ENCODE peak calls at places on chromosomes 12 and 14, in five cellular contexts. I is CD8-positive, alpha-beta memory T cell; T is AG04449; X is MM.1S; E is pancreas. G is an unnamed sample.

GRCh38 chr12:25436206-25436912 is 116.7 kb downstream of the LMNTD1 start:
- DNase-seq in X (peak), I (no peak), E (no peak), T (no peak), G (no peak)

GRCh38 chr14:93120952-93121834 is 5.5 kb upstream of the ITPK1 start:
- DNase-seq in T (no peak), E (no peak), I (no peak), X (no peak), G (no peak)

GRCh38 chr14:61154606-61155005 is 126.5 kb downstream of the TMEM30B start:
- DNase-seq in T (peak), X (no peak), E (no peak), I (no peak), G (no peak)

GRCh38 chr14:66496188-66496807 is 10.1 kb downstream of the CCDC196 start:
- DNase-seq in X (no peak), E (no peak), T (no peak), I (no peak), G (no peak)

GRCh38 chr12:53950441-53950781 is 4.3 kb upstream of the HOXC12 start:
- DNase-seq in T (no peak), I (no peak), X (no peak), E (no peak), G (no peak)

GRCh38 chr14:56002876-56003625 is 115.2 kb upstream of the PELI2 start:
- DNase-seq in I (peak), T (no peak), E (no peak), X (peak), G (no peak)

GRCh38 chr12:95240556-95240955 is 22.9 kb downstream of the VEZT start:
- DNase-seq in X (no peak), I (no peak), T (no peak), E (no peak), G (no peak)

GRCh38 chr12:46702581-46703344 is 123.0 kb downstream of the SLC38A4 start:
- DNase-seq in E (no peak), I (no peak), X (no peak), T (no peak), G (no peak)

GRCh38 chr14:94717808-94718207 is 52.1 kb downstream of the GSC start:
- DNase-seq in X (no peak), I (no peak), E (no peak), T (no peak), G (no peak)

GRCh38 chr12:108333898-108334699 is 5.0 kb downstream of the CMKLR1 start:
- DNase-seq in T (no peak), I (no peak), E (no peak), X (no peak), G (no peak)

GRCh38 chr14:96243785-96244184 is 12.2 kb upstream of the BDKRB1 start:
- DNase-seq in X (no peak), E (no peak), T (no peak), I (no peak), G (no peak)

GRCh38 chr14:50059773-50060629 is 56.4 kb downstream of the VCPKMT start:
- DNase-seq in E (no peak), T (no peak), I (no peak), X (no peak), G (no peak)

GRCh38 chr12:62862259-62862881 is 72.6 kb downstream of the PPM1H start:
- DNase-seq in X (no peak), T (no peak), E (no peak), I (no peak), G (no peak)

GRCh38 chr12:93366427-93366826 is 11.3 kb upstream of the NUDT4 start:
- DNase-seq in X (no peak), E (no peak), T (no peak), I (no peak), G (no peak)

GRCh38 chr12:6765634-6766581 is at the start of gene PTMS:
- DNase-seq in I (peak), T (no peak), E (peak), X (no peak), G (no peak)

GRCh38 chr12:121534495-121535148 is 46.2 kb downstream of the KDM2B start:
- DNase-seq in E (no peak), I (peak), X (peak), T (no peak), G (peak)

GRCh38 chr12:1767407-1768090 is 52.8 kb upstream of the LRTM2 start:
- DNase-seq in E (no peak), T (no peak), X (no peak), I (no peak), G (no peak)

GRCh38 chr12:106205208-106206069 is 42.4 kb downstream of the CKAP4 start:
- DNase-seq in T (no peak), E (peak), X (peak), I (no peak), G (no peak)

GRCh38 chr14:24816929-24817637 is 183.1 kb upstream of the GZMB start:
- DNase-seq in X (no peak), I (no peak), E (peak), T (no peak), G (no peak)

GRCh38 chr12:86186449-86186848 is 69.7 kb downstream of the MGAT4C start:
- DNase-seq in E (no peak), T (no peak), I (no peak), X (no peak), G (no peak)

GRCh38 chr14:103696466-103697071 is 18.7 kb downstream of the XRCC3 start:
- DNase-seq in T (no peak), X (no peak), E (no peak), I (no peak), G (no peak)

GRCh38 chr12:16347391-16348298 is at the start of gene MGST1:
- DNase-seq in I (no peak), T (no peak), E (peak), X (peak), G (peak)

GRCh38 chr14:55122441-55122986 is 6.5 kb upstream of the LGALS3 start:
- DNase-seq in E (peak), T (no peak), I (no peak), X (no peak), G (no peak)

GRCh38 chr12:82426586-82426985 is 68.3 kb downstream of the METTL25 start:
- DNase-seq in E (no peak), T (no peak), I (no peak), X (no peak), G (no peak)

GRCh38 chr14:99260652-99261551 is 11.1 kb downstream of the BCL11B start:
- DNase-seq in T (no peak), E (no peak), I (peak), X (no peak), G (no peak)

GRCh38 chr14:103367995-103368394 is 17.2 kb upstream of the MARK3 start:
- DNase-seq in E (no peak), I (no peak), T (no peak), X (no peak), G (no peak)

GRCh38 chr12:55974308-55974724 is 438 bp downstream of the RAB5B start:
- DNase-seq in X (peak), E (peak), T (no peak), I (no peak), G (no peak)

GRCh38 chr14:105333020-105333490 is 18.5 kb downstream of the PACS2 start:
- DNase-seq in T (no peak), E (no peak), X (no peak), I (no peak), G (no peak)

GRCh38 chr12:125794401-125794800 is 729.2 kb downstream of the AACS start:
- DNase-seq in X (no peak), T (no peak), I (no peak), E (no peak), G (no peak)

GRCh38 chr12:95808146-95808545 is 17.6 kb upstream of the NTN4 start:
- DNase-seq in X (no peak), I (no peak), T (no peak), E (no peak), G (no peak)

GRCh38 chr14:49755378-49755777 is 12.6 kb upstream of the KLHDC2 start:
- DNase-seq in X (no peak), T (no peak), E (no peak), I (no peak), G (no peak)

G was measured in H1.